ENCODE peak calls at places on chromosome 3, in four cellular contexts. One of them, this sample, is unnamed.

GRCh38 chr3:150232992-150233451 is 175.1 kb upstream of the TSC22D2 start:
- DNase-seq in NCI-H345: peak; percentile 86
- DNase-seq in A549: no peak
- DNase-seq in NCI-H1105 treated with DMSO at 0.1 percent for 48 hours: peak; percentile 97
- DNase-seq in this sample: peak; percentile 88

GRCh38 chr3:40586866-40587265 is 62.1 kb downstream of the ZNF621 start:
- DNase-seq in NCI-H345: no peak
- DNase-seq in A549: no peak
- DNase-seq in NCI-H1105 treated with DMSO at 0.1 percent for 48 hours: no peak
- DNase-seq in this sample: no peak

GRCh38 chr3:128280466-128281455 is 127.5 kb downstream of the EEFSEC start:
- DNase-seq in NCI-H345: peak; percentile 85
- DNase-seq in A549: no peak
- DNase-seq in NCI-H1105 treated with DMSO at 0.1 percent for 48 hours: no peak
- DNase-seq in this sample: peak; percentile 84

GRCh38 chr3:167884481-167884880 is 149.0 kb downstream of the SERPINI1 start:
- DNase-seq in NCI-H345: no peak
- DNase-seq in A549: no peak
- DNase-seq in NCI-H1105 treated with DMSO at 0.1 percent for 48 hours: no peak
- DNase-seq in this sample: no peak

GRCh38 chr3:69282191-69282590 is 103.7 kb downstream of the FRMD4B start:
- DNase-seq in NCI-H345: no peak
- DNase-seq in A549: no peak
- DNase-seq in NCI-H1105 treated with DMSO at 0.1 percent for 48 hours: no peak
- DNase-seq in this sample: no peak

GRCh38 chr3:54079314-54079713 is 43.0 kb upstream of the CACNA2D3 start:
- DNase-seq in NCI-H345: no peak
- DNase-seq in A549: no peak
- DNase-seq in NCI-H1105 treated with DMSO at 0.1 percent for 48 hours: no peak
- DNase-seq in this sample: no peak

GRCh38 chr3:138114988-138115971 is at the start of gene DZIP1L:
- DNase-seq in NCI-H345: peak; percentile 42
- DNase-seq in A549: peak; percentile 41
- DNase-seq in NCI-H1105 treated with DMSO at 0.1 percent for 48 hours: peak; percentile 59
- DNase-seq in this sample: peak; percentile 61

GRCh38 chr3:194323785-194324735 is 27.1 kb downstream of the CPN2 start:
- DNase-seq in NCI-H345: no peak
- DNase-seq in A549: peak; percentile 74
- DNase-seq in NCI-H1105 treated with DMSO at 0.1 percent for 48 hours: no peak
- DNase-seq in this sample: no peak

GRCh38 chr3:119741701-119742100 is 38.9 kb downstream of the CFAP91 start:
- DNase-seq in NCI-H345: no peak
- DNase-seq in A549: no peak
- DNase-seq in NCI-H1105 treated with DMSO at 0.1 percent for 48 hours: no peak
- DNase-seq in this sample: no peak

GRCh38 chr3:147379651-147380050 is 26.7 kb downstream of the ZIC4 start:
- DNase-seq in NCI-H345: no peak
- DNase-seq in A549: no peak
- DNase-seq in NCI-H1105 treated with DMSO at 0.1 percent for 48 hours: no peak
- DNase-seq in this sample: no peak

GRCh38 chr3:59772416-59773408 is 722.9 kb upstream of the CFAP20DC start:
- DNase-seq in NCI-H345: no peak
- DNase-seq in A549: no peak
- DNase-seq in NCI-H1105 treated with DMSO at 0.1 percent for 48 hours: no peak
- DNase-seq in this sample: peak; percentile 6

GRCh38 chr3:126373682-126374601 is 16.7 kb upstream of the KLF15 start:
- DNase-seq in NCI-H345: no peak
- DNase-seq in A549: no peak
- DNase-seq in NCI-H1105 treated with DMSO at 0.1 percent for 48 hours: no peak
- DNase-seq in this sample: no peak

GRCh38 chr3:39267631-39268553 is 11.9 kb downstream of the CX3CR1 start:
- DNase-seq in NCI-H345: no peak
- DNase-seq in A549: no peak
- DNase-seq in NCI-H1105 treated with DMSO at 0.1 percent for 48 hours: no peak
- DNase-seq in this sample: no peak

GRCh38 chr3:122642935-122643334 is 37.7 kb upstream of the PARP14 start:
- DNase-seq in NCI-H345: no peak
- DNase-seq in A549: no peak
- DNase-seq in NCI-H1105 treated with DMSO at 0.1 percent for 48 hours: no peak
- DNase-seq in this sample: no peak

GRCh38 chr3:49181351-49181750 is 10.0 kb downstream of the KLHDC8B start:
- DNase-seq in NCI-H345: no peak
- DNase-seq in A549: no peak
- DNase-seq in NCI-H1105 treated with DMSO at 0.1 percent for 48 hours: no peak
- DNase-seq in this sample: no peak

GRCh38 chr3:53149699-53150098 is 11.3 kb upstream of the PRKCD start:
- DNase-seq in NCI-H345: no peak
- DNase-seq in A549: no peak
- DNase-seq in NCI-H1105 treated with DMSO at 0.1 percent for 48 hours: no peak
- DNase-seq in this sample: no peak

GRCh38 chr3:180059351-180059750 is 22.6 kb upstream of the PEX5L start:
- DNase-seq in NCI-H345: no peak
- DNase-seq in A549: no peak
- DNase-seq in NCI-H1105 treated with DMSO at 0.1 percent for 48 hours: no peak
- DNase-seq in this sample: no peak

GRCh38 chr3:63613561-63613960 is 38.9 kb upstream of the SNTN start:
- DNase-seq in NCI-H345: no peak
- DNase-seq in A549: no peak
- DNase-seq in NCI-H1105 treated with DMSO at 0.1 percent for 48 hours: no peak
- DNase-seq in this sample: no peak

GRCh38 chr3:66823010-66823399 is 175.1 kb upstream of the KBTBD8 start:
- DNase-seq in NCI-H345: no peak
- DNase-seq in A549: no peak
- DNase-seq in NCI-H1105 treated with DMSO at 0.1 percent for 48 hours: no peak
- DNase-seq in this sample: no peak

GRCh38 chr3:121998030-121998580 is 23.9 kb downstream of the ILDR1 start:
- DNase-seq in NCI-H345: no peak
- DNase-seq in A549: no peak
- DNase-seq in NCI-H1105 treated with DMSO at 0.1 percent for 48 hours: no peak
- DNase-seq in this sample: no peak

GRCh38 chr3:8851703-8852102 is 82.3 kb upstream of the OXTR start:
- DNase-seq in NCI-H345: no peak
- DNase-seq in A549: no peak
- DNase-seq in NCI-H1105 treated with DMSO at 0.1 percent for 48 hours: no peak
- DNase-seq in this sample: no peak

GRCh38 chr3:110625126-110625798 is 446.4 kb upstream of the NECTIN3 start:
- DNase-seq in NCI-H345: no peak
- DNase-seq in A549: no peak
- DNase-seq in NCI-H1105 treated with DMSO at 0.1 percent for 48 hours: no peak
- DNase-seq in this sample: no peak

GRCh38 chr3:136134091-136134490 is 62.0 kb downstream of the MSL2 start:
- DNase-seq in NCI-H345: no peak
- DNase-seq in A549: no peak
- DNase-seq in NCI-H1105 treated with DMSO at 0.1 percent for 48 hours: no peak
- DNase-seq in this sample: no peak

GRCh38 chr3:47802734-47803477 is at the start of gene DHX30:
- DNase-seq in NCI-H345: peak; percentile 69
- DNase-seq in A549: peak; percentile 55
- DNase-seq in NCI-H1105 treated with DMSO at 0.1 percent for 48 hours: peak; percentile 57
- DNase-seq in this sample: peak; percentile 70

GRCh38 chr3:146326875-146327543 is 76.1 kb upstream of the PLSCR4 start:
- DNase-seq in NCI-H345: no peak
- DNase-seq in A549: peak; percentile 31
- DNase-seq in NCI-H1105 treated with DMSO at 0.1 percent for 48 hours: peak; percentile 51
- DNase-seq in this sample: no peak

GRCh38 chr3:197371521-197372075 is 73.2 kb upstream of the DLG1 start:
- DNase-seq in NCI-H345: peak; percentile 45
- DNase-seq in A549: no peak
- DNase-seq in NCI-H1105 treated with DMSO at 0.1 percent for 48 hours: peak; percentile 100
- DNase-seq in this sample: peak; percentile 95

GRCh38 chr3:14482271-14482721 is 57.8 kb downstream of the GRIP2 start:
- DNase-seq in NCI-H345: no peak
- DNase-seq in A549: no peak
- DNase-seq in NCI-H1105 treated with DMSO at 0.1 percent for 48 hours: no peak
- DNase-seq in this sample: no peak

GRCh38 chr3:66121288-66121687 is 82.6 kb upstream of the MAGI1 start:
- DNase-seq in NCI-H345: no peak
- DNase-seq in A549: no peak
- DNase-seq in NCI-H1105 treated with DMSO at 0.1 percent for 48 hours: no peak
- DNase-seq in this sample: no peak

GRCh38 chr3:158830391-158830790 is 28.5 kb downstream of the MFSD1 start:
- DNase-seq in NCI-H345: no peak
- DNase-seq in A549: no peak
- DNase-seq in NCI-H1105 treated with DMSO at 0.1 percent for 48 hours: no peak
- DNase-seq in this sample: no peak

GRCh38 chr3:134373942-134374790 is at the start of gene AMOTL2:
- DNase-seq in NCI-H345: no peak
- DNase-seq in A549: peak; percentile 90
- DNase-seq in NCI-H1105 treated with DMSO at 0.1 percent for 48 hours: peak; percentile 90
- DNase-seq in this sample: peak; percentile 45

GRCh38 chr3:151478376-151478702 is 17.5 kb upstream of the IGSF10 start:
- DNase-seq in NCI-H345: no peak
- DNase-seq in A549: no peak
- DNase-seq in NCI-H1105 treated with DMSO at 0.1 percent for 48 hours: no peak
- DNase-seq in this sample: no peak

GRCh38 chr3:73664389-73664788 is 39.6 kb upstream of the PDZRN3 start:
- DNase-seq in NCI-H345: no peak
- DNase-seq in A549: no peak
- DNase-seq in NCI-H1105 treated with DMSO at 0.1 percent for 48 hours: no peak
- DNase-seq in this sample: peak; percentile 12

GRCh38 chr3:15271785-15272381 is 60.5 kb downstream of the SH3BP5 start:
- DNase-seq in NCI-H345: no peak
- DNase-seq in A549: no peak
- DNase-seq in NCI-H1105 treated with DMSO at 0.1 percent for 48 hours: no peak
- DNase-seq in this sample: no peak

GRCh38 chr3:76735153-76735552 is 304.7 kb upstream of the ROBO2 start:
- DNase-seq in NCI-H345: peak; percentile 35
- DNase-seq in A549: no peak
- DNase-seq in NCI-H1105 treated with DMSO at 0.1 percent for 48 hours: no peak
- DNase-seq in this sample: no peak

GRCh38 chr3:110341047-110341446 is 730.6 kb upstream of the NECTIN3 start:
- DNase-seq in NCI-H345: no peak
- DNase-seq in A549: no peak
- DNase-seq in NCI-H1105 treated with DMSO at 0.1 percent for 48 hours: no peak
- DNase-seq in this sample: no peak

GRCh38 chr3:113271189-113271588 is 59.8 kb downstream of the BOC start:
- DNase-seq in NCI-H345: peak; percentile 66
- DNase-seq in A549: no peak
- DNase-seq in NCI-H1105 treated with DMSO at 0.1 percent for 48 hours: no peak
- DNase-seq in this sample: no peak

GRCh38 chr3:146154316-146154715 is 6.7 kb downstream of the PLOD2 start:
- DNase-seq in NCI-H345: no peak
- DNase-seq in A549: no peak
- DNase-seq in NCI-H1105 treated with DMSO at 0.1 percent for 48 hours: no peak
- DNase-seq in this sample: no peak

GRCh38 chr3:15527031-15527459 is 5.5 kb upstream of the COLQ start:
- DNase-seq in NCI-H345: no peak
- DNase-seq in A549: peak; percentile 31
- DNase-seq in NCI-H1105 treated with DMSO at 0.1 percent for 48 hours: no peak
- DNase-seq in this sample: no peak

This sample was measured in NCI-H1092 treated with DMSO at 0.1 percent for 48 hours.